ENCODE peak calls at places on chromosomes 5 and 9, in four cellular contexts. E is PC-3, H is Karpas-422, Q is iPS DF 6.9. M is an unnamed sample.

GRCh38 chr5:53399921-53400697 is 80.3 kb upstream of the FST start:
- DNase-seq in E (no peak), H (no peak), Q (no peak), M (no peak)

GRCh38 chr5:84364043-84364442 is 20.6 kb downstream of the EDIL3 start:
- DNase-seq in E (no peak), H (no peak), Q (no peak), M (no peak)

GRCh38 chr9:77023726-77024125 is 4.3 kb downstream of the FOXB2 start:
- DNase-seq in E (no peak), H (no peak), Q (no peak), M (no peak)

GRCh38 chr5:80153586-80154126 is 102.2 kb downstream of the SERINC5 start:
- DNase-seq in E (no peak), H (no peak), Q (no peak), M (no peak)

GRCh38 chr5:59656351-59657254 is 236.9 kb downstream of the PDE4D start:
- DNase-seq in E (peak; percentile 15), H (no peak), Q (no peak), M (no peak)

GRCh38 chr5:142839711-142840441 is 69.7 kb downstream of the ARHGAP26 start:
- DNase-seq in E (peak; percentile 47), H (no peak), Q (no peak), M (no peak)

GRCh38 chr5:34585601-34586104 is 70.5 kb upstream of the RAI14 start:
- DNase-seq in E (peak; percentile 97), H (no peak), Q (no peak), M (no peak)

GRCh38 chr9:120344230-120344629 is 235.7 kb downstream of the CDK5RAP2 start:
- DNase-seq in E (peak; percentile 79), H (no peak), Q (no peak), M (no peak)

GRCh38 chr5:14326035-14326909 is 183.1 kb downstream of the TRIO start:
- DNase-seq in E (no peak), H (peak; percentile 56), Q (no peak), M (no peak)

GRCh38 chr5:91072891-91073290 is 310.2 kb downstream of the ARRDC3 start:
- DNase-seq in E (peak; percentile 51), H (no peak), Q (no peak), M (no peak)

GRCh38 chr5:63760965-63761364 is 201.3 kb downstream of the HTR1A start:
- DNase-seq in E (no peak), H (no peak), Q (no peak), M (no peak)

GRCh38 chr9:38068616-38068865 is 486 bp downstream of the SHB start:
- DNase-seq in E (peak; percentile 29), H (peak; percentile 79), Q (no peak), M (peak; percentile 30)

GRCh38 chr9:90855208-90856000 is 53.8 kb downstream of the SYK start:
- DNase-seq in E (no peak), H (no peak), Q (no peak), M (no peak)

GRCh38 chr9:20651926-20652325 is 29.6 kb upstream of the MLLT3 start:
- DNase-seq in E (no peak), H (no peak), Q (no peak), M (no peak)

GRCh38 chr5:170348069-170348702 is 41.0 kb downstream of the KCNMB1 start:
- DNase-seq in E (no peak), H (no peak), Q (no peak), M (no peak)

GRCh38 chr5:88394531-88395185 is 126.0 kb upstream of the TMEM161B start:
- DNase-seq in E (no peak), H (no peak), Q (no peak), M (no peak)

GRCh38 chr9:131650254-131650653 is 89.6 kb downstream of the RAPGEF1 start:
- DNase-seq in E (no peak), H (no peak), Q (no peak), M (no peak)

GRCh38 chr9:76558465-76558864 is 99.5 kb downstream of the GCNT1 start:
- DNase-seq in E (no peak), H (no peak), Q (no peak), M (no peak)

GRCh38 chr9:123131993-123132392 is 98.5 kb downstream of the GPR21 start:
- DNase-seq in E (no peak), H (no peak), Q (no peak), M (no peak)

GRCh38 chr9:27073841-27074728 is 34.9 kb upstream of the TEK start:
- DNase-seq in E (no peak), H (no peak), Q (no peak), M (no peak)

GRCh38 chr5:115471674-115472073 is 72.9 kb downstream of the FEM1C start:
- DNase-seq in E (no peak), H (no peak), Q (no peak), M (no peak)

GRCh38 chr5:179802950-179803562 is 3.6 kb downstream of the MGAT4B start:
- DNase-seq in E (no peak), H (no peak), Q (no peak), M (no peak)

GRCh38 chr5:43646997-43647396 is 44.0 kb downstream of the NNT start:
- DNase-seq in E (no peak), H (no peak), Q (no peak), M (no peak)

GRCh38 chr5:39224196-39224754 is 4.9 kb upstream of the FYB1 start:
- DNase-seq in E (peak; percentile 92), H (no peak), Q (no peak), M (no peak)

GRCh38 chr9:132857601-132858342 is 20.3 kb downstream of the AK8 start:
- DNase-seq in E (no peak), H (no peak), Q (no peak), M (no peak)

GRCh38 chr5:160787247-160787646 is 64.8 kb downstream of the ATP10B start:
- DNase-seq in E (peak; percentile 20), H (peak; percentile 64), Q (peak; percentile 22), M (peak; percentile 8)

GRCh38 chr9:137593176-137593575 is 2.9 kb upstream of the ZMYND19 start:
- DNase-seq in E (no peak), H (no peak), Q (no peak), M (no peak)

DNA sequence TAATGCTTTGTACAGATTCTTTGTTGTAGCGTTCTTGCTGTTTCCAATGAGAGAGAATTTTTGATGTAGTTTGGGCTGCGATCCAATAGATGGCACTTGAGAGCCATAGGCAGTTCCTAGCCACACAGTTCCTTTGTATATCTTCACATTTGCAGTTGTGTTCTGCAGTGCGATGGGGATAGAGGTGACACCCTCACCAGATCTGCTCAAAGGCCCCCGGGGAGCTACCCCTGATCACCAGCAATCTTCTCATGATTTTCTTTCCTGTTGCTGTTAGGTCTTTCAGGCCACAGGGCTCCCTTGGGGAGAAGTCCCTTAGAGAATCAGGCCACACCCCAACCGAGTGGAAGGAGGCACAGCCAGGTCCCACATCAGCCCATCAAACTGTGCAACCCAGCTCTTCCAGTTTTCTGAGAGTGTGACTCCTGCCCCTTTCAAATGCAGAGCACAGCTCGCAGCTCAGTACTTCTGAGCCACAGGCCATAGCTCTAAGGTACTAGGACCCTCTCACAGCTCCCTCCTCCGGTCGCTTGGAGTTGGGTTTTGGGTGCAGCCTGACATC is 353.7 kb downstream of the SLCO4C1 start:
- DNase-seq in E (peak; percentile 68), H (peak; percentile 75), Q (peak; percentile 18), M (peak; percentile 35)
- H3K4me3 ChIP-seq in E (no peak overlapping the region), H (no peak overlapping the region), Q (no peak overlapping the region), M (no peak overlapping the region)

DNA sequence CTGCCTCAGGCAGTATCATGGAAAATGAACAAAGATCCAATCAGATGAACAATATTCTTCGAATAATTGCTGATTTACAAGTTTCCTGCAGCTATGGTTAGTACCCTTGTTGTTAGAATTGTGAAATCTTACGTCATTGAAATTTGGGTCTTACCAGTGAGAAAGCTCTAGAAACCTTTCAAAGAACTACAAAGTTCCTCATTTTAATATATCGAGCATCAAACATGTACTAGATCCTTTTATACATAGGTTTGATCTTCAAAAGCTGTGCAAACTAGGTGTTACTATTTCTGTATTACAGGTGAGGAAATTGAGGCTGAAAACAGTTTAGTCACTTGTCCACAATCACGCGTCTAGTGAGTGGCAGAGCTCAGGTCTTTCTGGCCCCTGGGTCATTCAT is 43.7 kb upstream of the ANGPTL2 start:
- DNase-seq in E (no peak), H (peak; percentile 74), Q (no peak), M (peak; percentile 75)
- H3K4me3 ChIP-seq in E (no peak overlapping the region), H (peak overlapping the region; percentile 4), Q (no peak overlapping the region), M (peak overlapping the region; percentile 32)

DNA sequence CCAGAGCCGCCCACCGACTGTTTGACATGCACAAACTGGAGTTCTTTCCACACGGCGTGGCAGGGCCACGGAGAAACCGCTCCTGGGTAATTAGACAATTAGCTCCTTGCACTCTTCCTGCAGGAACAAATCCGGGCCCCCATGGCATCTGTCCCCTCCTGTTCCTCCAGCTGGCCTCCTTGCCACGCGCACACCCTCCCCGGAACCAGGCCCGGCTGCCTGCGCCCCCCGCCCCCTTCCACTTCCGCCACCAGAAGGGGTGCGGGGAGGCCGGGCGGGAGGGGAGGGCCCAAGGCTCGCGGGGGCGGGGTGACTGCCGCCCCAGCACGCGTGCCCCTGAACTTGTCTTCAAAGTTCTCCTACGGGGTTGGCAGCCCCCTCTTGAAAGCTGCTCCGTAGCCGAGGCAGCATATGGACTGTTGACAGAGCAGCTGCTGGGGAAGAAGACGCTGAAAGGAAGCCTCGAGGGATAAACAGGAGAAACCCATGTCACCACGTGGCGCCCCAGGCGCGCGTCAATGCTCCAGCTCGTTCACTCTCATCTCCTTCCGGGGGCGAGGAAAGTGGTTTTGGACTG is 74.4 kb downstream of the SEC61B start:
- DNase-seq in E (no peak), H (no peak), Q (no peak), M (no peak)
- H3K4me3 ChIP-seq in E (no peak overlapping the region), H (no peak overlapping the region), Q (no peak overlapping the region), M (no peak overlapping the region)

GRCh38 chr5:157518963-157519362 is 56.6 kb downstream of the ADAM19 start:
- DNase-seq in E (no peak), H (no peak), Q (no peak), M (no peak)

GRCh38 chr5:157516016-157516415 is 56.0 kb downstream of the NIPAL4 start:
- DNase-seq in E (peak; percentile 90), H (no peak), Q (no peak), M (no peak)

GRCh38 chr5:157514974-157515373 is 55.0 kb downstream of the NIPAL4 start:
- DNase-seq in E (no peak), H (no peak), Q (no peak), M (no peak)

GRCh38 chr5:157519579-157520253 is 55.9 kb downstream of the ADAM19 start:
- DNase-seq in E (no peak), H (no peak), Q (no peak), M (no peak)

DNA sequence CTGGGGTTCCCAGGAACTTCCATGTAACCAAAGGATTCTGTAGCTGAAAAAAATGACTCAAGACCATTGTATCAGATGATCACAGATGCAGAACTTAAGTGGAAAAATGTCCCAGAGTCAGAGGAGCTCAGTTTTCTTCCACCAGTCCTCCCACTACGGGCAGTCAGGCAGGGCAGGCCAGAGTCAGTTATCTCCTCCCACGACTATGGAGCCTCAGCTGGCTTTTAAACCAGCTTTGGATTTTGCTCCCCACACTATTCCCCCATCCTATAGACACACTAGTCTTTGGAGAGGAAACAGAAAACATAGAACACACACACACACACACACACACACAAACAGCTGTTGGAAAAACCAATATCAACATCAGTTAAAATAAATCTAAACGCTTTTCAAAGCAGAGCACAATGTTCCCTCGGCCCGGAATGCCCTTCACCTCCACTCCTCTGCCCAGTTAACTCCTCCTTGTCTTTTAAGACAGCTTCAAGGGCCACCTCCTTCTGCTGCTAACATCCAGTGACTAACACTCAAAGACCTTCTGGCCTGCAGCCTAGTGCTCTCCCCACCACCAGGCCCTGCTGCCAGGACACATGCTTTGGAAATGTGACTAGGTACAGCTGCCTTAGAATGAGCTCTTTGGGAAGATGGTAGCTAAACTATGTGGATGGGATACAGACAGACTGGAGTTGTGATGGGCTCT is 56.8 kb downstream of the NIPAL4 start:
- DNase-seq in E (peak; percentile 69), H (no peak), Q (no peak), M (no peak)
- H3K4me3 ChIP-seq in E (no peak overlapping the region), H (no peak overlapping the region), Q (no peak overlapping the region), M (no peak overlapping the region)

GRCh38 chr9:8627944-8628679 is 828.5 kb upstream of the DMAC1 start:
- DNase-seq in E (no peak), H (no peak), Q (no peak), M (no peak)
- H3K4me3 ChIP-seq in E (no peak overlapping the region), H (no peak overlapping the region), Q (no peak overlapping the region), M (no peak overlapping the region)

M was measured in OCI-LY7.